ENCODE peak calls at places on chromosomes 1 and 21, in six cellular contexts. A is naive thymus-derived CD8-positive, alpha-beta T cell; G is mammary epithelial cell; U is progenitor cell of endocrine pancreas; N is stimulated activated CD4-positive, alpha-beta T cell treated with anti-CD3 and anti-CD28 coated beads, Interleukin-15, amount 100 ng/mL, for 24 hours; B is NCI-H524. O is an unnamed sample.

GRCh38 chr1:65527672-65528071 is 107.2 kb downstream of the LEPR start:
- DNase-seq in A (no peak), G (no peak), U (no peak), N (no peak), B (no peak), O (no peak)

GRCh38 chr1:165114022-165114888 is 242.3 kb downstream of the LMX1A start:
- DNase-seq in A (no peak), G (peak; percentile 38), U (peak; percentile 55), N (peak; percentile 18), B (peak; percentile 77), O (no peak)

GRCh38 chr1:237610157-237610556 is 280.6 kb downstream of the ZP4 start:
- DNase-seq in A (no peak), G (no peak), U (no peak), N (no peak), B (no peak), O (no peak)

GRCh38 chr1:163195728-163196448 is 6.8 kb downstream of the RGS5 start:
- DNase-seq in A (no peak), G (no peak), U (no peak), N (no peak), B (no peak), O (no peak)

GRCh38 chr1:12616709-12617373 is 1.2 kb downstream of the DHRS3 start:
- DNase-seq in A (peak; percentile 8), G (peak; percentile 49), U (no peak), N (peak; percentile 60), B (peak; percentile 30), O (peak; percentile 18)

GRCh38 chr1:30888391-30888790 is 20.2 kb downstream of the SDC3 start:
- DNase-seq in A (no peak), G (no peak), U (no peak), N (no peak), B (no peak), O (no peak)

GRCh38 chr21:41622201-41622600 is 114.2 kb upstream of the TMPRSS2 start:
- DNase-seq in A (no peak), G (no peak), U (no peak), N (no peak), B (no peak), O (no peak)

GRCh38 chr1:208111646-208112200 is 132.5 kb downstream of the PLXNA2 start:
- DNase-seq in A (no peak), G (no peak), U (no peak), N (no peak), B (no peak), O (no peak)

GRCh38 chr1:11531314-11531870 is 52.4 kb downstream of the DISP3 start:
- DNase-seq in A (no peak), G (peak; percentile 79), U (no peak), N (no peak), B (no peak), O (no peak)

GRCh38 chr1:51955797-51956527 is 34.5 kb downstream of the RAB3B start:
- DNase-seq in A (no peak), G (no peak), U (no peak), N (no peak), B (no peak), O (no peak)

GRCh38 chr21:35529141-35529863 is 480.2 kb upstream of the RUNX1 start:
- DNase-seq in A (peak; percentile 34), G (no peak), U (no peak), N (no peak), B (no peak), O (no peak)

GRCh38 chr1:37398096-37398495 is 76.3 kb upstream of the ZC3H12A start:
- DNase-seq in A (no peak), G (no peak), U (no peak), N (no peak), B (no peak), O (no peak)

GRCh38 chr1:115701090-115701489 is 59.3 kb downstream of the VANGL1 start:
- DNase-seq in A (no peak), G (no peak), U (no peak), N (no peak), B (no peak), O (no peak)

GRCh38 chr1:173669491-173669941 is at the start of gene ANKRD45:
- DNase-seq in A (no peak), G (no peak), U (peak; percentile 39), N (peak; percentile 44), B (peak; percentile 74), O (peak; percentile 6)

GRCh38 chr1:222048030-222048632 is 306.2 kb upstream of the DUSP10 start:
- DNase-seq in A (no peak), G (peak; percentile 65), U (no peak), N (no peak), B (no peak), O (no peak)

GRCh38 chr1:77018386-77019156 is 151.3 kb downstream of the ST6GALNAC5 start:
- DNase-seq in A (no peak), G (no peak), U (no peak), N (no peak), B (peak; percentile 81), O (no peak)